ENCODE peak calls at places on chromosomes 2 and 18, in four cellular contexts. T is K562, A is GM12878, O is HepG2. J is an unnamed sample. For H3K79me2, the result is how much of the 10 kb centered on the place peaks cover.

GRCh38 chr2:188450740-188451480 is 159.2 kb downstream of the GULP1 start:
- DNase-seq in O (no peak), A (no peak), T (no peak), J (no peak)

GRCh38 chr2:200483729-200484198 is 26.1 kb downstream of the KCTD18 start:
- DNase-seq in O (peak), A (no peak), T (peak), J (peak)

GRCh38 chr2:31962757-31963361 is 47.9 kb downstream of the MEMO1 start:
- DNase-seq in O (no peak), A (no peak), T (no peak), J (no peak)

GRCh38 chr2:26970928-26971627 is 641 bp downstream of the MAPRE3 start:
- DNase-seq in T (peak), O (no peak), A (no peak), J (peak)

GRCh38 chr2:21104030-21104660 is 19.6 kb upstream of the TDRD15 start:
- DNase-seq in T (no peak), A (no peak), O (no peak), J (no peak)

GRCh38 chr2:58606799-58607198 is 365.7 kb upstream of the FANCL start:
- DNase-seq in A (no peak), T (peak), O (no peak), J (no peak)

GRCh38 chr2:222623756-222624309 is 32.1 kb downstream of the FARSB start:
- DNase-seq in O (no peak), A (no peak), T (no peak), J (no peak)

GRCh38 chr18:46894124-46894523 is 23.2 kb downstream of the PIAS2 start:
- DNase-seq in T (peak), A (no peak), O (no peak), J (no peak)

GRCh38 chr2:16259010-16259409 is 318.7 kb downstream of the MYCN start:
- DNase-seq in A (no peak), O (no peak), T (no peak), J (no peak)

GRCh38 chr18:36688020-36688965 is 140.5 kb downstream of the TPGS2 start:
- DNase-seq in O (peak), A (peak), T (peak), J (peak)

GRCh38 chr2:184824597-184824996 is 226.3 kb downstream of the ZNF804A start:
- DNase-seq in A (no peak), T (no peak), O (no peak), J (peak)

GRCh38 chr18:57445488-57446319 is 10.5 kb downstream of the ONECUT2 start:
- DNase-seq in A (no peak), T (no peak), O (peak), J (no peak)

GRCh38 chr2:27298391-27299080 is 9.7 kb downstream of the UCN start:
- DNase-seq in A (no peak), O (no peak), T (no peak), J (no peak)

GRCh38 chr18:11553098-11553940 is 56.1 kb upstream of the SLC35G4 start:
- DNase-seq in A (no peak), O (peak), T (peak), J (peak)

GRCh38 chr2:198347936-198348335 is 543.5 kb downstream of the PLCL1 start:
- DNase-seq in A (no peak), O (no peak), T (no peak), J (no peak)

GRCh38 chr18:13710460-13710859 is 15.9 kb downstream of the FAM210A start:
- DNase-seq in A (no peak), T (no peak), O (no peak), J (no peak)

GRCh38 chr2:197092431-197092830 is 165.9 kb upstream of the PGAP1 start:
- DNase-seq in T (no peak), O (no peak), A (no peak), J (no peak)

GRCh38 chr2:95265182-95265581 is 9.1 kb upstream of the PROM2 start:
- DNase-seq in O (no peak), A (no peak), T (no peak), J (no peak)

GRCh38 chr2:1910562-1911256 is 166.4 kb upstream of the PXDN start:
- DNase-seq in O (no peak), T (no peak), A (no peak), J (peak)

GRCh38 chr2:24910245-24910644 is 9.8 kb downstream of the ADCY3 start:
- DNase-seq in O (no peak), T (no peak), A (no peak), J (no peak)

GRCh38 chr2:24908316-24908937 is 11.6 kb downstream of the ADCY3 start:
- DNase-seq in A (no peak), O (no peak), T (no peak), J (no peak)

GRCh38 chr2:24907106-24907505 is 12.9 kb downstream of the ADCY3 start:
- DNase-seq in A (no peak), O (no peak), T (no peak), J (no peak)

GRCh38 chr2:24912523-24912922 is 7.5 kb downstream of the ADCY3 start:
- DNase-seq in T (no peak), A (no peak), O (no peak), J (no peak)

GRCh38 chr2:24909555-24910177 is 10.4 kb downstream of the ADCY3 start:
- DNase-seq in A (no peak), O (no peak), T (no peak), J (no peak)
- H3K79me2 ChIP-seq in A (under half), O (under half), T (under half), J (under half)

DNA sequence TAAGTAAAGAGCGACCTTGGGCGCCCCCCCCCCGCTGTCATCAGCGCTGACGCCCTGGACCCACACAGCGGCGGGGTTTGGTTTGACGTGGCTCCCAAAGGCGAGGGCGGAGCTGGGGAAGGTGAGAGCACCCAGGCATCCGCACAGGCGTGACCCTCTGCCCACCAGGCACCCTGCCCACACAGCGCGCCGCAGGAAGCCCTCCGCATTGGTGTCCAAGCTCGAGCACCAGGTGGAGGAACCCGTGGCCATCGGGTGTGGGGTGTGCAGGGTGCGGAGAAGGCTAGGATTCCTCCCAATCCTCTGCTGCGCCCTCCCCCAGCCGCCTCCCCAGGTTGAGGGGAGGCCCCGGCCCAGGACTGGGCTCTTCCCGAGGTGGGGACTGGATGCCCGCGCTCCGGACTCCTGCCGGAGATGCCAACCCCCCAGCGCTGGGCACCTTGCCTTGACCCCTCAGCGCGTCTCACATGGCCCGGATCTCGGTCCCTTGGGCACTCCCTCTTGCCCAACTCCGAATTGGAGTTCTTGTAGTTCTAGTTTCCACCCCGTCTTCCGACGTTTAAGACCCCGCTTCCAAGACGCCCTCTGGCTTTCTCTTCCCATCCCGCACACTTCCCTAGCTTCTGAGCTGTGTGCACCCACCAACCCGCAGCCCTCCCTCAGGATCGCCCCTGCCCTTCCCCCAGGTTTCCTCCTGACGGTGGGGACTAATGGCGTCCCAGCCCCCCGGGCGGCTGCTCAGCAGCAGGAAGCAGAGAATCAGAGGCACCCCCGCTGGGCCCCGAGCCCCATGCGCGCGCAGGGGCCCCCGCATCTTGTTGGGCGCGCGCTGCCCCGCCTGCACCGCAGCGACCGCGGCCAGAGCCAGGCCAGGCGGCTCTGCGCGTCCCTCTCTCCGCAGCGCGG is 25.9 kb upstream of the RESP18 start:
- DNase-seq in T (peak), O (no peak), A (no peak), J (peak)
- TF ChIP-seq JUNB in T (no peak), O (no peak), A (no peak), J (no peak)

DNA sequence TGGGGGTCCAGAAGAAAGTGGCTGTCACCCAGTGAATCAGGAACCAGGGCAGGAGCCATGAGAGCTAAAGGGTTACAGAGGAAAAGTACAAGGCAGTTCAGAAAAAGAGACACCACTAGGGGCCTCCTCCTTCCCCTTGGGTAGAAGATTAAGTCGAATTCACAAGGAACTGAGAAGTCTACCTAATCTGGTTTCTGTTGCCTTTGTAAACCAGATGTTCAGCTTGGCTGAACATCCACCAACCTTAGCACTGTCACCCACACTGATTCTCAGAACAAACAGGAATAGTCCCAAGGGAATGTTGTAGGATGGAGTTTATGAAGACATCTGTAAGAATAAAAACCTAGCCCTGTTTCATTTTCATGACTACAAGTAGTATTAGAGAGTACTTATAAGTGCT is 90.4 kb upstream of the NOSTRIN start:
- DNase-seq in O (no peak), A (peak), T (peak), J (peak)
- TF ChIP-seq CTCF in O (no peak), A (peak), T (peak), J (peak)

GRCh38 chr2:164792316-164793127 is 49.1 kb downstream of the COBLL1 start:
- DNase-seq in O (no peak), A (no peak), T (no peak), J (no peak)
- H3K79me2 ChIP-seq in O (half or more), A (under half), T (under half), J (under half)

GRCh38 chr18:77102246-77103040 is 30.1 kb downstream of the MBP start:
- DNase-seq in T (no peak), O (no peak), A (peak), J (no peak)
- TF ChIP-seq JUNB in T (no peak), O (no peak), A (peak), J (no peak)

GRCh38 chr2:37282746-37283145 is 41.9 kb downstream of the PRKD3 start:
- DNase-seq in O (no peak), A (no peak), T (no peak), J (no peak)

GRCh38 chr2:37291680-37292079 is 33.0 kb downstream of the PRKD3 start:
- DNase-seq in A (no peak), O (no peak), T (no peak), J (no peak)

GRCh38 chr2:37283207-37283606 is 41.4 kb downstream of the PRKD3 start:
- DNase-seq in A (no peak), O (no peak), T (no peak), J (no peak)

GRCh38 chr2:37284386-37284785 is 40.2 kb downstream of the PRKD3 start:
- DNase-seq in A (no peak), O (no peak), T (no peak), J (no peak)

DNA sequence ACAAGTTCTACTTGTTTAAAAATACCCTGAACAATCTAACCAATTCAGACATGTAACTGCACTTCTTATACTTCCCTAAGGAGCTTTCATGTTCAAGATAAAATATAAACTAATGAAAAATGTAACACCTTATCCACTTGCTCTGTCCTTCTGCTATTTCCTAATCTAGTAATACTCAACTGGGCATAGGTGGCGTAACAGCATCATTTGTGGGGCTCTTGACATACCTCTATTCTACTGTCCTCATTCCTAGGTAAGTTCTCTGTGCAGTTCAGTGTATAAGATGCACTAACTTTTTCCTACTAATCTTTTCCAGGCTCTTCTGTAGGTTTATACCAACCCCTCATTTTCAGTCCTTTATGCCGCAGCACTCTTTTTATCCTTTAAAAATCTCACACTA is 36.7 kb downstream of the PRKD3 start:
- DNase-seq in O (peak), T (peak), A (peak), J (peak)
- TF ChIP-seq CTCF in O (peak), T (no peak), A (peak), J (peak)